ENCODE peak calls at places on chromosomes 6 and 20, in ten cellular contexts. Y, P, Z, X, M, D, W, K, L and V are unnamed samples.

GRCh38 chr20:46683939-46684750 is 5.1 kb downstream of the TP53RK start:
- DNase-seq in W (no peak), X (peak; percentile 76), K (no peak), Y (peak; percentile 62), D (no peak), M (no peak), Z (peak; percentile 67), L (peak; percentile 75), P (peak; percentile 70), V (peak; percentile 26)

GRCh38 chr6:36769161-36769675 is 70.0 kb downstream of the CPNE5 start:
- DNase-seq in K (no peak), D (no peak), Y (peak; percentile 65), P (no peak), Z (no peak), M (no peak), L (no peak), W (no peak), X (no peak), V (peak; percentile 61)

GRCh38 chr6:104118274-104118673 is 741.4 kb downstream of the HACE1 start:
- DNase-seq in K (no peak), Z (no peak), M (peak; percentile 26), W (peak; percentile 4), L (no peak), Y (no peak), X (peak; percentile 92), P (no peak), D (no peak), V (no peak)

GRCh38 chr20:14957416-14957815 is 620.0 kb upstream of the FLRT3 start:
- DNase-seq in W (no peak), P (no peak), K (no peak), L (no peak), Y (no peak), Z (no peak), X (no peak), M (no peak), D (no peak), V (no peak)

GRCh38 chr20:35724321-35725230 is 17.5 kb downstream of the RBM39 start:
- DNase-seq in L (no peak), M (no peak), P (no peak), Z (no peak), X (no peak), D (no peak), Y (no peak), W (no peak), K (no peak), V (no peak)

GRCh38 chr6:161486903-161487531 is 213.2 kb upstream of the AGPAT4 start:
- DNase-seq in M (no peak), P (no peak), W (no peak), X (no peak), K (no peak), L (no peak), Y (no peak), D (no peak), Z (no peak), V (no peak)

GRCh38 chr6:16276991-16277981 is 38.9 kb downstream of the GMPR start:
- DNase-seq in K (no peak), D (no peak), Z (peak; percentile 73), L (peak; percentile 75), M (peak; percentile 69), X (peak; percentile 91), W (peak; percentile 53), P (peak; percentile 94), Y (peak; percentile 95), V (peak; percentile 80)

GRCh38 chr20:4726710-4727391 is 5.1 kb downstream of the PRND start:
- DNase-seq in Y (no peak), D (peak; percentile 80), W (peak; percentile 9), P (no peak), M (peak; percentile 64), K (no peak), L (no peak), X (peak; percentile 19), Z (no peak), V (no peak)

GRCh38 chr6:142763205-142763604 is 181.8 kb downstream of the HIVEP2 start:
- DNase-seq in Z (no peak), W (peak; percentile 21), K (peak; percentile 66), Y (no peak), L (no peak), X (no peak), D (no peak), M (no peak), P (no peak), V (no peak)

GRCh38 chr20:63135411-63135810 is 80.5 kb downstream of the YTHDF1 start:
- DNase-seq in W (no peak), Y (peak; percentile 12), L (peak; percentile 50), M (no peak), Z (no peak), K (no peak), D (peak; percentile 46), X (no peak), P (no peak), V (no peak)

GRCh38 chr6:105041880-105042279 is 85.0 kb downstream of the LIN28B start:
- DNase-seq in M (no peak), Y (no peak), K (no peak), Z (no peak), W (no peak), X (no peak), D (no peak), P (no peak), L (no peak), V (no peak)

GRCh38 chr20:47585087-47585747 is 83.5 kb downstream of the NCOA3 start:
- DNase-seq in X (no peak), Y (no peak), D (no peak), Z (no peak), W (no peak), M (no peak), L (no peak), K (no peak), P (no peak), V (no peak)

GRCh38 chr6:166707045-166707444 is 80.0 kb upstream of the RPS6KA2 start:
- DNase-seq in L (peak; percentile 88), X (peak; percentile 43), W (no peak), Z (peak; percentile 68), D (peak; percentile 82), K (no peak), M (no peak), P (no peak), Y (peak; percentile 76), V (peak; percentile 76)

GRCh38 chr6:39867592-39867991 is 66.7 kb downstream of the MOCS1 start:
- DNase-seq in L (no peak), K (no peak), P (peak; percentile 40), M (no peak), Y (no peak), Z (no peak), X (no peak), D (no peak), W (no peak), V (no peak)

GRCh38 chr6:13508711-13509705 is 21.6 kb upstream of the GFOD1 start:
- DNase-seq in Z (no peak), L (no peak), K (no peak), P (no peak), Y (no peak), X (no peak), M (peak; percentile 95), W (no peak), D (no peak), V (no peak)

GRCh38 chr6:77337392-77337791 is 125.9 kb downstream of the HTR1B start:
- DNase-seq in X (no peak), Y (no peak), K (no peak), Z (no peak), P (no peak), L (no peak), D (no peak), M (no peak), W (no peak), V (no peak)
- H3K4me3 ChIP-seq in X (no peak overlapping the region), Y (no peak overlapping the region), K (no peak overlapping the region), Z (no peak overlapping the region), P (no peak overlapping the region), L (no peak overlapping the region), D (no peak overlapping the region), M (no peak overlapping the region), W (no peak overlapping the region), V (no peak overlapping the region)

DNA sequence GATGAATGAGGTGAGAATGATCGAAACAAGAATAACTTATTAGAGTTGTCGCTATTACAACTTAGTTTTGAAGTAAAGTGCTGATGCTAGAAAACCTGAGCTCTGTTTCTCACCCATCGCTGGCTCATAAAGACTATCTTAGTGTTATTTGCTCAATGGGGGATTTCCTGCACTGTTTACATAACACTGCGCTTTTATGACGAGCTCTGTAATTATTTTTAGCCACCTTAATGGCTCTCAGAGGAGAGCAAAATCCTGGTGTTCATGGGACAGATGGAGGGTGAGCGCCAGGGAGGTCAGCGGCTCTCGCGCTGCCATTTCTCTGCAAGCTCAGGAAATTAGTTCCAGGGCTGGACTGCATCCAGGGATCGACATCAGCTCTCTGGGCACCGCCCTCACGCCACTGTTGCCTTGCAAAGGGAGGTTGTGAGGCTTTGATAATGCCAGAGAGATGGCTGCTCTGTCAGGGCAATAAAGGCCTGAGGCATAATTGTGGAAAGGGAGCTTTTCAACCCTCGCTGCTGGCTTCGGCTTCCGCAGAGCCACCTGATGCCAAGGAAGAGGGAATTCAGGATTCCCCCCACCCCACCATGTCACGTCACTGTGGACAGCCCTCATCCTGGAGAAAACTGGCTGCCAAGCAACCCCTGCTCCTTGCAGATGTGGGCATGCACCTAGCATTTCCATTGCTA is 72.0 kb downstream of the DACT2 start:
- DNase-seq in M (no peak), D (no peak), L (peak; percentile 69), P (no peak), K (no peak), Z (peak; percentile 68), Y (peak; percentile 64), W (no peak), X (peak; percentile 2), V (no peak)
- H3K4me3 ChIP-seq in M (no peak overlapping the region), D (no peak overlapping the region), L (no peak overlapping the region), P (no peak overlapping the region), K (no peak overlapping the region), Z (no peak overlapping the region), Y (no peak overlapping the region), W (no peak overlapping the region), X (no peak overlapping the region), V (no peak overlapping the region)

GRCh38 chr20:16129411-16129810 is 443.8 kb downstream of the KIF16B start:
- DNase-seq in W (no peak), K (no peak), P (no peak), Z (no peak), L (no peak), M (no peak), D (no peak), Y (no peak), X (no peak), V (no peak)
- H3K4me3 ChIP-seq in W (no peak overlapping the region), K (no peak overlapping the region), P (no peak overlapping the region), Z (no peak overlapping the region), L (no peak overlapping the region), M (no peak overlapping the region), D (no peak overlapping the region), Y (no peak overlapping the region), X (no peak overlapping the region), V (no peak overlapping the region)

DNA sequence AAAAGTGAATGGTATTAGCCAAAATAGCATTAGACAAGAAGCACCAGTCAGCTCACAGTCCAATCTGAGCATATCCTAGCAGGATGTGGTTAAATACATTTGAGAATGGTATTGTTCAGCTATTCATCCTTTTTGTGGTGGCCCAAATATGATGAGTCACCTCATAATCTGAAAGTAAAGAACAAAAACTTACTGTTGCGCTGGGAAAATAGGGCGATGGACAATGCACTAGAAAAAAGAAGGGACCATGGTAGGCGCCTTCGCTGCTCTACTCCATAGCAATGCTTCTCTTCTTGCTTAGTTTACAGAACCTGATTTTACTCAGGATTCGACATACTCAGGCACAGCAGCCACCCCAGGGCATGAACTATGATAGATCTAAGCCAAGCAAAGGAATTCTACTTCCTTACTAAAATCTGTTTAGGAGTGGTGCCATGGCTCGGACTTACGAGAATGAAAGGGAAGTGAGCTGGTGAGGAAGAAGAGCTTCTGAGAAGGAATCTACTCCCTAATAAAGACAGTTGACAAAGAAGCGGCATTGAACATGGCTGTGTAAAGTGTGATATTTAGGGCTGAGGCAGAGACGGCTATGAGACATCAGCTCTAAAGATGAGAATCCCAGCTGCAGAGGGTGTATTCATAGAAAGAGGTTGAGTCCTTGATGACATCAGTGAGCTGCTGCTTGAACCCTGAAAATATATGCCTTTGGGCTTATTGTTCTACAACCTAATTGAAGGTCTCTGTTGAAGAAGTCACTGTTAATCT is 16.6 kb upstream of the FBXO9 start:
- DNase-seq in K (no peak), W (peak; percentile 65), X (peak; percentile 87), P (no peak), Z (no peak), L (no peak), D (no peak), Y (no peak), M (no peak), V (no peak)
- H3K4me3 ChIP-seq in K (peak overlapping the region; percentile 38), W (peak overlapping the region; percentile 29), X (peak overlapping the region; percentile 37), P (no peak overlapping the region), Z (no peak overlapping the region), L (no peak overlapping the region), D (no peak overlapping the region), Y (no peak overlapping the region), M (no peak overlapping the region), V (no peak overlapping the region)